ENCODE peak calls at places on chromosomes 3 and 15, in seven cellular contexts. R is H9, L is IMR-90, N is neuronal stem cell, A is mesendoderm, O is trophoblast cell, V is H1. W is an unnamed sample.

GRCh38 chr15:60358935-60359672 is 38.7 kb downstream of the ANXA2 start:
- DNase-seq in R (no peak), L (peak; percentile 93), N (no peak), A (no peak), O (no peak), V (no peak), W (peak; percentile 89)

GRCh38 chr3:134680796-134681526 is 30.1 kb upstream of the KY start:
- DNase-seq in R (no peak), L (no peak), N (no peak), A (no peak), O (no peak), V (no peak), W (no peak)

GRCh38 chr3:111568355-111568754 is 26.4 kb downstream of the CD96 start:
- DNase-seq in R (no peak), L (no peak), N (no peak), A (no peak), O (no peak), V (no peak), W (no peak)

GRCh38 chr3:136817448-136817847 is 1.5 kb upstream of the SLC35G2 start:
- DNase-seq in R (no peak), L (peak; percentile 47), N (no peak), A (no peak), O (no peak), V (no peak), W (peak; percentile 80)

GRCh38 chr3:147369231-147369630 is 37.1 kb downstream of the ZIC4 start:
- DNase-seq in R (no peak), L (no peak), N (no peak), A (no peak), O (no peak), V (no peak), W (no peak)

GRCh38 chr15:33149919-33150318 is 44.6 kb downstream of the FMN1 start:
- DNase-seq in R (no peak), L (peak; percentile 30), N (no peak), A (no peak), O (no peak), V (no peak), W (peak; percentile 16)

GRCh38 chr3:51311055-51311454 is 74.0 kb upstream of the MANF start:
- DNase-seq in R (no peak), L (peak; percentile 33), N (no peak), A (peak; percentile 55), O (no peak), V (no peak), W (peak; percentile 37)

GRCh38 chr3:58441514-58442450 is 8.2 kb upstream of the PDHB start:
- DNase-seq in R (no peak), L (no peak), N (no peak), A (peak; percentile 95), O (no peak), V (no peak), W (no peak)

GRCh38 chr3:192273001-192273400 is 454.3 kb downstream of the FGF12 start:
- DNase-seq in R (no peak), L (no peak), N (no peak), A (no peak), O (no peak), V (no peak), W (no peak)

GRCh38 chr15:99167201-99167600 is 62.3 kb downstream of the SYNM start:
- DNase-seq in R (no peak), L (no peak), N (no peak), A (no peak), O (no peak), V (peak; percentile 33), W (no peak)

GRCh38 chr15:86863226-86863915 is 783.7 kb downstream of the AGBL1 start:
- DNase-seq in R (no peak), L (no peak), N (no peak), A (peak; percentile 40), O (peak; percentile 87), V (no peak), W (peak; percentile 58)

GRCh38 chr3:152547153-152547552 is 278.4 kb downstream of the MBNL1 start:
- DNase-seq in R (no peak), L (no peak), N (no peak), A (no peak), O (no peak), V (no peak), W (no peak)

GRCh38 chr15:87736921-87737389 is 519.6 kb downstream of the NTRK3 start:
- DNase-seq in R (no peak), L (peak; percentile 22), N (no peak), A (no peak), O (no peak), V (no peak), W (no peak)

DNA sequence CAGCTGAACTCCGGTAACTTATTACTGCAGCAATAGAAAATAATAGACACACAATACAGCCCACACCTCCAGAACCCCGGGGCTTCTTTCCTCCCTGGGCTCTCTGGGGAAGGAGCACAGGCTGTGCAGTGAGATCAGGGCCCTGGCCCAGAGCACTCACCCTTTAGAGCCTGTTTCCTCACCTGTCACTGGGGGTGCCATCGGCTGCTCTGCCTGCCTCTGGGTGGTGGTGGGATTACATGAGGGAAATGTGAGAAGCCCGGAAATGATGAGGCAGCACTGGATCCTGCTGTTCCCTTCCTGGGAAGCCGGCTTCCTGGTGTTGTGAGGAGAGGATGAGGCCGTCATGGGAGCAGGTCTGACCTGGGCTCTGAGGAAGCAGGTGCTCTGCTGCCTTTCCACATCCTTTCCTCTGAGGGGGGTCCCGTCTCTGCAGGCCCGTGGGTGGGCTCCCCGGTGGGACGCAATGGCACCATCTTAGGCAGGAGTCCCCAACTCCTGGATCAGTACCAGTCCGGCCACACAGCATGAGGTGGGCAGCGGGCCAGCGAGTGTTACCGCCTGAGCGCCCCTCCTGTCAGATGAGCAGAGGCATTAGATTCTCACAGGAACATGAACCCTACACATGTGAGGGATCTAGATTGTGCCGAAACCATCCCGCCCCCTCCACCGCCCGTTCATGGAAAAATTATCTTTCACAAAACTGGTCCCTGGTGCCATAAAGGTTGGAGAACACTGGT is 220.9 kb upstream of the CTDSPL start:
- DNase-seq in R (no peak), L (no peak), N (no peak), A (no peak), O (no peak), V (no peak), W (no peak)
- H3K4ac ChIP-seq in R (no peak overlapping the region), L (no peak overlapping the region), N (no peak overlapping the region), A (no peak overlapping the region), O (no peak overlapping the region), V (no peak overlapping the region), W (no peak overlapping the region)

GRCh38 chr3:65963787-65964707 is 74.7 kb downstream of the MAGI1 start:
- DNase-seq in R (no peak), L (peak; percentile 93), N (no peak), A (peak; percentile 71), O (peak; percentile 12), V (no peak), W (peak; percentile 91)

GRCh38 chr3:65967376-65967775 is 71.3 kb downstream of the MAGI1 start:
- DNase-seq in R (no peak), L (no peak), N (no peak), A (no peak), O (no peak), V (no peak), W (no peak)

GRCh38 chr3:65971281-65972252 is 67.2 kb downstream of the MAGI1 start:
- DNase-seq in R (no peak), L (no peak), N (no peak), A (peak; percentile 87), O (no peak), V (no peak), W (no peak)

GRCh38 chr3:65972765-65973164 is 66.0 kb downstream of the MAGI1 start:
- DNase-seq in R (no peak), L (no peak), N (no peak), A (peak; percentile 47), O (no peak), V (no peak), W (no peak)

DNA sequence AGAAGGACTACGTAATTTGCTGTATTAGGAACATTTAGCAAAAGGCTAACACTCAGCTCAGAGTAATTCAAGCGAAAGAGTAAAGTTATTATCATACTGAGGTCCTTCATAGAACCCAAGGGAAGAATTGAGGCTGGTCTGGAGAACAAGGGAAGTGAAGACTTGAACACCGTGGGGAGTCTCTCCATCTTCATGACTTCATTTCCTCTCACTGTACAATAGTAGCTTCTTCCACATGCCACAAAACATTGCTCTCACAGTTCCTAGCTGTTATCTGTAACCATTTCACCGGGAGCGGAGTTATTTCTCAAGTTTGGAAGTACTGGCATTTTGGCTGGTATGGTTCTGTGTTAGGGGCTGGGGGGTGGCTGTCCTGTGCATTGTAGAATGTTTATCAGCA is 69.7 kb downstream of the MAGI1 start:
- DNase-seq in R (no peak), L (no peak), N (no peak), A (peak; percentile 74), O (no peak), V (no peak), W (no peak)
- H3K4me1 ChIP-seq in R (peaks cover 10% of the 10 kb centered on the region), L (peaks cover 5% of the 10 kb centered on the region), N (peaks cover 4% of the 10 kb centered on the region), A (peaks cover 25% of the 10 kb centered on the region), O (peaks cover 2% of the 10 kb centered on the region), V (peaks cover 15% of the 10 kb centered on the region), W (peaks cover 4% of the 10 kb centered on the region)

DNA sequence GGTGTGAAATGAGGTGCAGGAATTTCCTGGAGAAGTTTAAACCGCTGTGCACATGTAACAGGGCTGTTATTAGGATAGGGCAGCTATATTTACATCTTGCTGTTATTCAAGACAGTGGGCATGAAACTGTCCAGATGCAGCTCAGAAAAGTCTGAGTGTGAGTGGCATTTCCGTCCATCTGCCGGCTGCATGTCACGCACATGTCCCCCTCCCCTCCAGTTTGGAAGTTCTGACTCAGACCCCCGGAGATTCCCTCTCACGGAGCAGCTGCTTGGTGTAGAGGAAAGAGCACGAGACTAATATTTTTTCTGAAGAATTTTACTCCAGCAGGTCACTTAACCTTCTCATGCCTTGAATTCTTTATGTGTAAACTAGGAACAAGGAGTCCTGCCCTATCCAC is 69.8 kb downstream of the FEM1B start:
- DNase-seq in R (no peak), L (peak; percentile 90), N (no peak), A (no peak), O (no peak), V (no peak), W (peak; percentile 96)
- H3K4ac ChIP-seq in R (no peak overlapping the region), L (peak overlapping the region; percentile 95), N (no peak overlapping the region), A (no peak overlapping the region), O (no peak overlapping the region), V (no peak overlapping the region), W (no peak overlapping the region)

GRCh38 chr3:49998326-49998725 is 58.4 kb downstream of the RBM6 start:
- DNase-seq in R (no peak), L (peak; percentile 72), N (no peak), A (no peak), O (no peak), V (no peak), W (peak; percentile 59)

GRCh38 chr3:49994476-49994875 is 54.5 kb downstream of the RBM6 start:
- DNase-seq in R (no peak), L (no peak), N (no peak), A (no peak), O (no peak), V (no peak), W (no peak)

GRCh38 chr3:49997862-49998261 is 57.9 kb downstream of the RBM6 start:
- DNase-seq in R (no peak), L (no peak), N (no peak), A (no peak), O (no peak), V (no peak), W (no peak)

GRCh38 chr3:49992351-49992750 is 52.4 kb downstream of the RBM6 start:
- DNase-seq in R (no peak), L (no peak), N (no peak), A (no peak), O (no peak), V (no peak), W (no peak)
- H3K4me1 ChIP-seq in R (peaks cover 2% of the 10 kb centered on the region), L (peaks cover 2% of the 10 kb centered on the region), N (no peaks in the 10 kb centered on the region), A (peaks cover 6% of the 10 kb centered on the region), O (no peaks in the 10 kb centered on the region), V (peaks cover 4% of the 10 kb centered on the region), W (no peaks in the 10 kb centered on the region)

GRCh38 chr3:47901280-47901833 is 98.4 kb downstream of the DHX30 start:
- DNase-seq in R (no peak), L (no peak), N (no peak), A (no peak), O (no peak), V (no peak), W (no peak)
- H3K4ac ChIP-seq in R (no peak overlapping the region), L (no peak overlapping the region), N (no peak overlapping the region), A (no peak overlapping the region), O (no peak overlapping the region), V (no peak overlapping the region), W (no peak overlapping the region)